ENCODE peak calls at places on chromosomes 4 and X, in nine cellular contexts. K is nucleus accumbens; I is stimulated activated naive CD8-positive, alpha-beta T cell treated with anti-CD3 and anti-CD28 coated beads, Interleukin-15, Interleukin-2, amounts not matched to agents 100 U/mL and 50 U/mL, for 24 hours; Y is ELR; P is naive thymus-derived CD4-positive, alpha-beta T cell; W is GM03348; B is NAMALWA; L is MG63; X is left colon. Z is an unnamed sample.
A peak's percentile ranks its signal among the peaks of the same experiment; 100 is the strongest.

GRCh38 chrX:154785711-154786110 is 19.6 kb downstream of the MPP1 start:
- DNase-seq in K (no peak), I (no peak), Y (no peak), P (no peak), W (no peak), B (no peak), L (no peak), X (no peak), Z (no peak)

GRCh38 chr4:38870098-38870850 is 2.7 kb downstream of the FAM114A1 start:
- DNase-seq in K (no peak), I (no peak), Y (no peak), P (no peak), W (peak; percentile 20), B (no peak), L (no peak), X (no peak), Z (no peak)

GRCh38 chr4:80926891-80927290 is 103.6 kb upstream of the BMP3 start:
- DNase-seq in K (no peak), I (no peak), Y (no peak), P (no peak), W (no peak), B (no peak), L (no peak), X (no peak), Z (no peak)

GRCh38 chr4:21211836-21212235 is 511.6 kb downstream of the PACRGL start:
- DNase-seq in K (no peak), I (no peak), Y (no peak), P (no peak), W (no peak), B (no peak), L (no peak), X (no peak), Z (no peak)

GRCh38 chr4:91288702-91289311 is 1015.0 kb upstream of the GRID2 start:
- DNase-seq in K (no peak), I (no peak), Y (no peak), P (no peak), W (no peak), B (peak; percentile 9), L (no peak), X (no peak), Z (no peak)

GRCh38 chr4:84852081-84852480 is 114.4 kb downstream of the WDFY3 start:
- DNase-seq in K (no peak), I (no peak), Y (peak; percentile 32), P (no peak), W (no peak), B (no peak), L (no peak), X (no peak), Z (no peak)

GRCh38 chr4:7212921-7213320 is 20.6 kb downstream of the SORCS2 start:
- DNase-seq in K (no peak), I (no peak), Y (no peak), P (no peak), W (no peak), B (no peak), L (no peak), X (no peak), Z (no peak)

GRCh38 chr4:45662996-45663395 is 460.9 kb downstream of the GABRG1 start:
- DNase-seq in K (no peak), I (no peak), Y (peak; percentile 0), P (no peak), W (peak; percentile 16), B (no peak), L (peak; percentile 71), X (peak; percentile 53), Z (no peak)

GRCh38 chr4:85571008-85571407 is 96.1 kb downstream of the ARHGAP24 start:
- DNase-seq in K (no peak), I (no peak), Y (no peak), P (no peak), W (no peak), B (no peak), L (no peak), X (no peak), Z (no peak)

GRCh38 chrX:80306007-80306406 is 114.2 kb upstream of the TENT5D start:
- DNase-seq in K (no peak), I (no peak), Y (no peak), P (no peak), W (no peak), B (no peak), L (no peak), X (no peak), Z (no peak)

GRCh38 chr4:121408-122084 is 2.8 kb upstream of the ZNF718 start:
- DNase-seq in K (no peak), I (no peak), Y (no peak), P (peak; percentile 50), W (no peak), B (no peak), L (no peak), X (no peak), Z (no peak)

GRCh38 chr4:52234539-52235174 is 183.6 kb downstream of the SPATA18 start:
- DNase-seq in K (no peak), I (no peak), Y (peak; percentile 38), P (no peak), W (peak; percentile 53), B (peak; percentile 22), L (no peak), X (no peak), Z (no peak)

GRCh38 chr4:76589402-76589801 is 154.4 kb downstream of the SHROOM3 start:
- DNase-seq in K (no peak), I (no peak), Y (peak; percentile 34), P (no peak), W (peak; percentile 85), B (no peak), L (peak; percentile 35), X (no peak), Z (no peak)

GRCh38 chr4:13705521-13706035 is 78.1 kb upstream of the BOD1L1 start:
- DNase-seq in K (no peak), I (no peak), Y (peak; percentile 3), P (no peak), W (no peak), B (no peak), L (peak; percentile 3), X (peak; percentile 64), Z (no peak)

Z was measured in posterior cingulate gyrus.